ENCODE peak calls at places on chromosomes 7 and 10, in four cellular contexts. A, P, L and I are unnamed samples.

GRCh38 chr7:73622909-73623797 is 1.2 kb downstream of the MLXIPL start:
- DNase-seq in A (no peak), P (no peak), L (peak; percentile 62), I (no peak)

GRCh38 chr10:116985611-116986010 is 19.4 kb downstream of the SHTN1 start:
- DNase-seq in A (no peak), P (no peak), L (peak; percentile 25), I (no peak)

GRCh38 chr10:102413053-102413705 is 5.4 kb downstream of the PSD start:
- DNase-seq in A (no peak), P (no peak), L (peak; percentile 43), I (no peak)

GRCh38 chr10:50367732-50368131 is 116.4 kb upstream of the ASAH2 start:
- DNase-seq in A (no peak), P (no peak), L (peak; percentile 64), I (no peak)

GRCh38 chr10:11176746-11177145 is 159.1 kb downstream of the CELF2 start:
- DNase-seq in A (no peak), P (no peak), L (no peak), I (no peak)

GRCh38 chr7:21953766-21954165 is 8.1 kb upstream of the CDCA7L start:
- DNase-seq in A (no peak), P (no peak), L (no peak), I (no peak)

GRCh38 chr7:67788689-67789088 is 792.1 kb downstream of the TYW1 start:
- DNase-seq in A (no peak), P (no peak), L (peak; percentile 55), I (no peak)

GRCh38 chr10:14749051-14749809 is 25.5 kb downstream of the FAM107B start:
- DNase-seq in A (peak; percentile 55), P (no peak), L (no peak), I (no peak)

GRCh38 chr10:133326745-133327650 is 9.7 kb downstream of the CALY start:
- DNase-seq in A (no peak), P (no peak), L (no peak), I (no peak)

GRCh38 chr7:91557789-91558396 is 293.7 kb downstream of the FZD1 start:
- DNase-seq in A (no peak), P (no peak), L (peak; percentile 56), I (no peak)

GRCh38 chr7:18004372-18004771 is 23.3 kb downstream of the PRPS1L1 start:
- DNase-seq in A (no peak), P (no peak), L (peak; percentile 6), I (no peak)

GRCh38 chr7:56479748-56480147 is 363.5 kb upstream of the NUPR2 start:
- DNase-seq in A (no peak), P (no peak), L (no peak), I (no peak)
- H3K9me3 ChIP-seq in A (peaks cover 30% of the 10 kb centered on the region), P (peaks cover 4% of the 10 kb centered on the region), L (no peaks in the 10 kb centered on the region), I (peaks cover 66% of the 10 kb centered on the region)

DNA sequence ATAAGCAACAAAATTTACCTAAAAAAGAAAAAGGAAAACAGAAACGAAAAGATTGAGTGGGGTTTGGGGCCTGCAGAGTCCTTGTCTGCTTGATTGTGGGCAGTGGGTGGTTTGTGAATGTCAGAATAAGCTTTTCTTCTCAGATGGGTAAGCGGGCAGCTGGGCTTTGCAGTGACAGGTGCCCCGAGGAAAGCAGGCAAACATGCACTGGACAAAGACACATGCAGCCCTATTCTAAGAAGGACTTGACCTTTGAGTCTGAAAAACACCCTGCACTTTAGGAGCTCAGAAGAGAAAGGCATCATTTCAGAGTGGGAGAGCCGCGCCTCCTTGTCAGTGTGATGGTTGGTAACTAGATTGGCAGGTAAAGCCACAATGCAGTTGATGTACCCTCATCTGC is 562.7 kb downstream of the PTPRN2 start:
- DNase-seq in A (peak; percentile 5), P (no peak), L (no peak), I (no peak)
- H3K9me3 ChIP-seq in A (no peaks in the 10 kb centered on the region), P (no peaks in the 10 kb centered on the region), L (no peaks in the 10 kb centered on the region), I (peaks cover 94% of the 10 kb centered on the region)

GRCh38 chr10:130748409-130749057 is 563.0 kb downstream of the TCERG1L start:
- DNase-seq in A (peak; percentile 14), P (no peak), L (no peak), I (no peak)
- H3K9me3 ChIP-seq in A (no peaks in the 10 kb centered on the region), P (no peaks in the 10 kb centered on the region), L (no peaks in the 10 kb centered on the region), I (peaks cover 75% of the 10 kb centered on the region)

GRCh38 chr10:119653209-119653608 is 2.0 kb downstream of the BAG3 start:
- DNase-seq in A (no peak), P (no peak), L (no peak), I (no peak)

GRCh38 chr10:119650692-119651513 is at the start of gene BAG3:
- DNase-seq in A (peak; percentile 94), P (peak; percentile 57), L (peak; percentile 96), I (peak; percentile 86)

GRCh38 chr10:119652361-119652760 is 1.2 kb downstream of the BAG3 start:
- DNase-seq in A (no peak), P (no peak), L (peak; percentile 69), I (peak; percentile 34)

GRCh38 chr10:119651514-119652327 is 541 bp downstream of the BAG3 start:
- DNase-seq in A (peak; percentile 31), P (no peak), L (no peak), I (no peak)

GRCh38 chr10:119650062-119650461 is 1.1 kb upstream of the BAG3 start:
- DNase-seq in A (no peak), P (no peak), L (no peak), I (no peak)
- H3K9me3 ChIP-seq in A (no peaks in the 10 kb centered on the region), P (no peaks in the 10 kb centered on the region), L (no peaks in the 10 kb centered on the region), I (peaks cover 4% of the 10 kb centered on the region)

DNA sequence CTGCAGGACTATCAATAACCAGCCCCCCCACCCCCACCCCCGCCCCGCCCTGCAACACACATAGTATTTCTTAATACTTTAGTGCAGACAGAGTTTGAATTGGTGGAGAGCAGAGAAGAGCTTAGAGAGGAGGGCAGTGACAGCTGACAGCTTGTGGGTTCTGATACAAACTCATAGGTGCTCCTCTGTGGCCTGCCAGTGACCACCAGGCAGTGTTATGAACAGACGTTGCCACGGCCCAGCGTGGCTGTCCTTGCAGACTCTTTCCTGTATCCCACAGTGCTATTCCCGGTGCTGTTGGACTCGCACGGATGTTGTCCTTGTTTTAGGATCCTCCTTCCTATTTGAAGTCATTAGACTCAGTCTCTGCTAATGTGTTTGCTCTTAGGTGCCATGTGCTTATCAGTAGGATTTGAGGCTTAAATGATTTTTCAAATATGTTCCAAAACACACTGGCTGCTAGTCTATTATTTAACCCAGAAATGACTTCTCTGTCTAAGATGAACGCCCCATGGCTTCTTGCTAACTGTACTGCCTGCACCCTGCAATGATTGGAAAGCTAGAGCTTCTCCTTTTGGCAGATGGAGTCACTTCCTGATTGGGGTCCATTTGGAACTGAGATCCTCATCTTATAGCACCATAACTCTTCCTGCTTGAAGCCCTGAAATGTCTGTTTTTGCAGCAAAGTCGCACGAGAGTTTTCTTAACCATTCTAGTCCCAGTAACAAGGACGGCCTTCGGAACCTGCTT is 186.6 kb upstream of the ADO start:
- DNase-seq in A (no peak), P (no peak), L (no peak), I (no peak)
- H3K9me3 ChIP-seq in A (no peaks in the 10 kb centered on the region), P (no peaks in the 10 kb centered on the region), L (no peaks in the 10 kb centered on the region), I (no peaks in the 10 kb centered on the region)

GRCh38 chr10:37639200-37639599 is 218.2 kb downstream of the ZNF248 start:
- DNase-seq in A (no peak), P (no peak), L (no peak), I (no peak)

GRCh38 chr10:37638569-37638968 is 218.8 kb downstream of the ZNF248 start:
- DNase-seq in A (no peak), P (no peak), L (no peak), I (no peak)

GRCh38 chr10:37643187-37643586 is 214.2 kb downstream of the ZNF248 start:
- DNase-seq in A (no peak), P (no peak), L (no peak), I (no peak)

GRCh38 chr10:37634351-37634880 is 223.0 kb downstream of the ZNF248 start:
- DNase-seq in A (no peak), P (no peak), L (no peak), I (no peak)

GRCh38 chr10:37640301-37640700 is 217.1 kb downstream of the ZNF248 start:
- DNase-seq in A (no peak), P (no peak), L (no peak), I (no peak)
- H3K9me3 ChIP-seq in A (peaks cover 7% of the 10 kb centered on the region), P (no peaks in the 10 kb centered on the region), L (no peaks in the 10 kb centered on the region), I (peaks cover 33% of the 10 kb centered on the region)

GRCh38 chr7:53744361-53744760 is 708.9 kb downstream of the POM121L12 start:
- DNase-seq in A (no peak), P (no peak), L (no peak), I (no peak)
- H3K9me3 ChIP-seq in A (no peaks in the 10 kb centered on the region), P (no peaks in the 10 kb centered on the region), L (no peaks in the 10 kb centered on the region), I (peaks cover 18% of the 10 kb centered on the region)

DNA sequence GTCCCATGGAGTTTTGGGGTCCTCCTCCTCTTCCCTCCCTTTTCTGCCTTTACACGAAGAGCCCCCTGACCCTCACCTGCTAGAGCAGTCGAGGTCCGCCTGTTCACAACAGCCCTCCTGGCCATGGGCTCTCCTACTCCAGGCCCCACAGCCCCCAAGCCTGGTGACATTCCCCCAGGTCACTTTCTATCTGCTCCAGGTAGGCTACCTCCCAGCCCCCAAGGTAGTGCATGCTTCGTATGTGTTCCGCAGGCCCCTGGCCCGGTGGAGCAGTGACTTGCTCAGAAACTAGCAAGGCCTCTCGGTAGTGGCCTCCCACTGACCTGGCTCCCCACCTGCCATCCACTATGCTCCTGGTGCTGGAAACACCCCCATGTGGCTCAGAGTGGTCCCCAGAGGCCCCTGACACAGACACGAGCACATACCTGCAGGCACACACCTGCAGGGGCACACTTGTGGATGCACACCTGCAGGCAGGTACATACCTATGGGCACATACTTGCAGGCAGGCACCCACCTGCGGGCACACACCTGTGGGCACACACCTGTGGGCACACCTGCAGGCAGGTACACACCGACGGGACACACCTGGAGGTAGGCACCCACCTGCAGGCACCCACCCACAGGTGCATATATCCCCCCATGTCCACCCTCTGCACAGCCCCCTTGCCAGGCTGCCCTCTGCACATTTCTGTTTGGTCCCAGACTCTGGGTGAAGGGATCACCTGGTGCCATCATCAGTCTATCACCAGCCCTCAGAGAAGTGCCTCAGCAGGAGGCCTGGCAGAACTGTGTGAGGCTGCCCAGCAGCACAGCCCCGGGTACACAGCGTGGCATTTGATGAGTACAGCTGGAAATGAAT is 322.5 kb downstream of the PTPRN2 start:
- DNase-seq in A (no peak), P (no peak), L (no peak), I (no peak)
- H3K9me3 ChIP-seq in A (no peaks in the 10 kb centered on the region), P (no peaks in the 10 kb centered on the region), L (no peaks in the 10 kb centered on the region), I (peaks cover 98% of the 10 kb centered on the region)

GRCh38 chr10:128499486-128499885 is 373.3 kb upstream of the MKI67 start:
- DNase-seq in A (no peak), P (no peak), L (no peak), I (no peak)

GRCh38 chr10:128498378-128498730 is 372.1 kb upstream of the MKI67 start:
- DNase-seq in A (no peak), P (no peak), L (no peak), I (no peak)

GRCh38 chr10:128499956-128500355 is 373.7 kb upstream of the MKI67 start:
- DNase-seq in A (no peak), P (no peak), L (no peak), I (no peak)

GRCh38 chr10:128498746-128499145 is 372.5 kb upstream of the MKI67 start:
- DNase-seq in A (no peak), P (no peak), L (no peak), I (no peak)

DNA sequence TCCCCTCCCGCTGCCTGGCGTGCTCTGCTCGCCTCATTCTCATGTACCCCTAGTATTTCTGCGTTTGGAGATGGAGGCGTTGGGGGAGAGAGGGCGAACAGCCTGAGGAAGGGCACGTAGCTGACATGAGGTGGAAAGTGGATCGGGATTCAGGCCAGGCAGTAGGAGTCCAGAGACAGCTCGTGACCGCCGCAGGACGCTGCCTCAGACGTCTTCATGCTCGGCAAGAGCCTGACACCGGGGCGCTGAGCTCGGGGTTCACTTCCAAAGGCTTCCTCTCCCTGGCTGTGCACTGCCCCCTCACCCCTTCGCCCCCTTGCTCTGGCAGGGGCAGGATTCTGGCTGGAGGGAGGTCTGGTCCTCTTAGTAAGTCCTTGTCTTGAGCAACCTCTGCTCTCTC is 374.4 kb upstream of the MKI67 start:
- DNase-seq in A (no peak), P (no peak), L (no peak), I (no peak)
- H3K9me3 ChIP-seq in A (no peaks in the 10 kb centered on the region), P (no peaks in the 10 kb centered on the region), L (no peaks in the 10 kb centered on the region), I (peaks cover 78% of the 10 kb centered on the region)